ENCODE peak calls at places on chromosomes 3 and 15, in four cellular contexts. One of them, this sample, is unnamed.
A peak's percentile ranks its signal among the peaks of the same experiment; 100 is the strongest.

GRCh38 chr3:131107637-131108433 is 81.2 kb downstream of the NEK11 start:
- DNase-seq in WTC11: no peak
- DNase-seq in NCI-H1417: peak; percentile 14
- DNase-seq in GM20000: no peak
- DNase-seq in this sample: no peak

GRCh38 chr3:102265720-102266119 is 169.1 kb upstream of the ZPLD1 start:
- DNase-seq in WTC11: no peak
- DNase-seq in NCI-H1417: no peak
- DNase-seq in GM20000: no peak
- DNase-seq in this sample: no peak

GRCh38 chr15:92463826-92464225 is 70.1 kb downstream of the ST8SIA2 start:
- DNase-seq in WTC11: no peak
- DNase-seq in NCI-H1417: no peak
- DNase-seq in GM20000: no peak
- DNase-seq in this sample: no peak

GRCh38 chr3:182133752-182134151 is 422.0 kb downstream of the SOX2 start:
- DNase-seq in WTC11: no peak
- DNase-seq in NCI-H1417: no peak
- DNase-seq in GM20000: no peak
- DNase-seq in this sample: no peak

GRCh38 chr15:90141646-90142045 is 39.4 kb upstream of the IDH2 start:
- DNase-seq in WTC11: no peak
- DNase-seq in NCI-H1417: no peak
- DNase-seq in GM20000: no peak
- DNase-seq in this sample: no peak

GRCh38 chr15:68808091-68808490 is 12.6 kb downstream of the ANP32A start:
- DNase-seq in WTC11: no peak
- DNase-seq in NCI-H1417: no peak
- DNase-seq in GM20000: no peak
- DNase-seq in this sample: no peak

GRCh38 chr3:111808439-111808838 is 50.6 kb upstream of the PHLDB2 start:
- DNase-seq in WTC11: no peak
- DNase-seq in NCI-H1417: no peak
- DNase-seq in GM20000: no peak
- DNase-seq in this sample: no peak

GRCh38 chr3:111070772-111071256 is 802 bp upstream of the NECTIN3 start:
- DNase-seq in WTC11: no peak
- DNase-seq in NCI-H1417: no peak
- DNase-seq in GM20000: peak; percentile 25
- DNase-seq in this sample: no peak

GRCh38 chr3:5799421-5799820 is 611.9 kb downstream of the EDEM1 start:
- DNase-seq in WTC11: no peak
- DNase-seq in NCI-H1417: no peak
- DNase-seq in GM20000: no peak
- DNase-seq in this sample: peak; percentile 5

GRCh38 chr15:39074341-39074740 is 506.5 kb upstream of the THBS1 start:
- DNase-seq in WTC11: no peak
- DNase-seq in NCI-H1417: no peak
- DNase-seq in GM20000: no peak
- DNase-seq in this sample: no peak

GRCh38 chr15:87219650-87220615 is 1036.6 kb downstream of the NTRK3 start:
- DNase-seq in WTC11: no peak
- DNase-seq in NCI-H1417: no peak
- DNase-seq in GM20000: no peak
- DNase-seq in this sample: no peak

GRCh38 chr3:49873623-49874022 is 3.9 kb upstream of the CAMKV start:
- DNase-seq in WTC11: no peak
- DNase-seq in NCI-H1417: no peak
- DNase-seq in GM20000: no peak
- DNase-seq in this sample: no peak

GRCh38 chr3:38579146-38579545 is 70.3 kb downstream of the SCN5A start:
- DNase-seq in WTC11: peak; percentile 52
- DNase-seq in NCI-H1417: no peak
- DNase-seq in GM20000: no peak
- DNase-seq in this sample: no peak

GRCh38 chr3:46649436-46649835 is 37.1 kb downstream of the FAM240A start:
- DNase-seq in WTC11: no peak
- DNase-seq in NCI-H1417: no peak
- DNase-seq in GM20000: no peak
- DNase-seq in this sample: no peak

GRCh38 chr3:115651599-115651998 is 28.3 kb downstream of the GAP43 start:
- DNase-seq in WTC11: no peak
- DNase-seq in NCI-H1417: no peak
- DNase-seq in GM20000: no peak
- DNase-seq in this sample: peak; percentile 6

GRCh38 chr3:125187599-125187910 is 25.0 kb downstream of the SLC12A8 start:
- DNase-seq in WTC11: no peak
- DNase-seq in NCI-H1417: no peak
- DNase-seq in GM20000: no peak
- DNase-seq in this sample: no peak

GRCh38 chr15:101194246-101195138 is 57.4 kb downstream of the CHSY1 start:
- DNase-seq in WTC11: no peak
- DNase-seq in NCI-H1417: no peak
- DNase-seq in GM20000: no peak
- DNase-seq in this sample: no peak

GRCh38 chr15:62071711-62072308 is 5.0 kb downstream of the C2CD4A start:
- DNase-seq in WTC11: no peak
- DNase-seq in NCI-H1417: peak; percentile 23
- DNase-seq in GM20000: peak; percentile 50
- DNase-seq in this sample: peak; percentile 65

GRCh38 chr3:175255698-175256097 is 396.6 kb downstream of the NAALADL2 start:
- DNase-seq in WTC11: no peak
- DNase-seq in NCI-H1417: no peak
- DNase-seq in GM20000: no peak
- DNase-seq in this sample: no peak

GRCh38 chr3:155791190-155791589 is 14.9 kb downstream of the C3orf33 start:
- DNase-seq in WTC11: no peak
- DNase-seq in NCI-H1417: no peak
- DNase-seq in GM20000: no peak
- DNase-seq in this sample: no peak

GRCh38 chr3:110178965-110179364 is 841.6 kb upstream of the DPPA4 start:
- DNase-seq in WTC11: no peak
- DNase-seq in NCI-H1417: no peak
- DNase-seq in GM20000: no peak
- DNase-seq in this sample: no peak

GRCh38 chr3:108818404-108818803 is 4.2 kb upstream of the TRAT1 start:
- DNase-seq in WTC11: peak; percentile 62
- DNase-seq in NCI-H1417: no peak
- DNase-seq in GM20000: peak; percentile 36
- DNase-seq in this sample: peak; percentile 35